ENCODE peak calls at places on chromosome 22, in five cellular contexts. O, V, A, P and H are unnamed samples.

GRCh38 chr22:50314455-50315288 is 7.2 kb upstream of the PLXNB2 start:
- DNase-seq in O (no peak), V (no peak), A (peak), P (no peak), H (peak)

GRCh38 chr22:50473088-50473487 is 1.7 kb downstream of the SBF1 start:
- DNase-seq in O (no peak), V (peak), A (no peak), P (no peak), H (peak)

GRCh38 chr22:43996170-43996980 is 27.7 kb upstream of the PARVB start:
- DNase-seq in O (no peak), V (no peak), A (peak), P (no peak), H (no peak)

GRCh38 chr22:27019827-27020226 is 362.4 kb downstream of the MIAT start:
- DNase-seq in O (no peak), V (no peak), A (no peak), P (peak), H (no peak)

GRCh38 chr22:30754971-30755759 is 60.5 kb downstream of the OSBP2 start:
- DNase-seq in O (peak), V (peak), A (peak), P (peak), H (peak)

GRCh38 chr22:30863161-30863833 is 105.3 kb downstream of the MORC2 start:
- DNase-seq in O (no peak), V (peak), A (no peak), P (no peak), H (no peak)

GRCh38 chr22:39932166-39932565 is 28.0 kb upstream of the TMA7B start:
- DNase-seq in O (no peak), V (no peak), A (no peak), P (no peak), H (no peak)

GRCh38 chr22:20783844-20784723 is 10.2 kb downstream of the SERPIND1 start:
- DNase-seq in O (peak), V (no peak), A (peak), P (peak), H (peak)

GRCh38 chr22:30562391-30562790 is 12.1 kb downstream of the GAL3ST1 start:
- DNase-seq in O (no peak), V (no peak), A (no peak), P (no peak), H (peak)

GRCh38 chr22:35656284-35656752 is 8.1 kb downstream of the APOL6 start:
- DNase-seq in O (no peak), V (no peak), A (no peak), P (no peak), H (no peak)

GRCh38 chr22:39148024-39148726 is 4.3 kb downstream of the CBX7 start:
- DNase-seq in O (no peak), V (no peak), A (no peak), P (no peak), H (no peak)

GRCh38 chr22:29071261-29072045 is 1.4 kb upstream of the KREMEN1 start:
- DNase-seq in O (no peak), V (peak), A (no peak), P (no peak), H (peak)

GRCh38 chr22:45001653-45002052 is 8.2 kb downstream of the PHF21B start:
- DNase-seq in O (no peak), V (no peak), A (no peak), P (no peak), H (no peak)

GRCh38 chr22:50465531-50465930 is 9.3 kb downstream of the SBF1 start:
- DNase-seq in O (no peak), V (no peak), A (no peak), P (no peak), H (no peak)

GRCh38 chr22:44394246-44395115 is 81.7 kb upstream of the SHISAL1 start:
- DNase-seq in O (no peak), V (no peak), A (no peak), P (no peak), H (no peak)

GRCh38 chr22:31126128-31126868 is 3.5 kb downstream of the INPP5J start:
- DNase-seq in O (no peak), V (no peak), A (no peak), P (no peak), H (no peak)

GRCh38 chr22:38167988-38168407 is 13.6 kb downstream of the PLA2G6 start:
- DNase-seq in O (no peak), V (no peak), A (no peak), P (no peak), H (no peak)

GRCh38 chr22:45602824-45603301 is 68.8 kb upstream of the ATXN10 start:
- DNase-seq in O (no peak), V (no peak), A (no peak), P (no peak), H (peak)

GRCh38 chr22:45163074-45163416 is 680 bp upstream of the NUP50 start:
- DNase-seq in O (no peak), V (no peak), A (peak), P (no peak), H (peak)

GRCh38 chr22:20200411-20200810 is 49.6 kb upstream of the CCDC188 start:
- DNase-seq in O (no peak), V (no peak), A (no peak), P (no peak), H (no peak)

GRCh38 chr22:19577422-19577966 is 53.3 kb upstream of the CLDN5 start:
- DNase-seq in O (no peak), V (no peak), A (no peak), P (no peak), H (no peak)

GRCh38 chr22:23389271-23390071 is 190.6 kb downstream of the IGLL1 start:
- DNase-seq in O (no peak), V (no peak), A (no peak), P (no peak), H (no peak)

GRCh38 chr22:44615602-44616180 is 86.3 kb upstream of the PRR5 start:
- DNase-seq in O (no peak), V (no peak), A (no peak), P (no peak), H (no peak)

GRCh38 chr22:23279781-23280180 is 99.5 kb downstream of the BCR start:
- DNase-seq in O (no peak), V (no peak), A (no peak), P (no peak), H (peak)

GRCh38 chr22:31526275-31526674 is 29.9 kb downstream of the SFI1 start:
- DNase-seq in O (no peak), V (no peak), A (no peak), P (no peak), H (no peak)

GRCh38 chr22:22712666-22713365 is 68.4 kb downstream of the GGTLC2 start:
- DNase-seq in O (no peak), V (no peak), A (no peak), P (no peak), H (no peak)

GRCh38 chr22:46525681-46526483 is 11.5 kb downstream of the CELSR1 start:
- DNase-seq in O (no peak), V (no peak), A (no peak), P (no peak), H (peak)

GRCh38 chr22:19109198-19110063 is 12.8 kb downstream of the DGCR2 start:
- DNase-seq in O (no peak), V (peak), A (peak), P (no peak), H (peak)

GRCh38 chr22:23569716-23570115 is 10.4 kb downstream of the IGLL1 start:
- DNase-seq in O (no peak), V (no peak), A (no peak), P (no peak), H (no peak)